ENCODE peak calls at places on chromosome X, in six cellular contexts. One of them, this sample, is unnamed.

GRCh38 chrX:24055043-24055356 is 244 bp downstream of the EIF2S3 start:
- DNase-seq in ovary: no peak
- DNase-seq in suprapubic skin: no peak
- DNase-seq in spleen: no peak
- DNase-seq in stomach: no peak
- DNase-seq in sigmoid colon: no peak
- DNase-seq in this sample: peak

GRCh38 chrX:154546354-154547244 is at the start of gene G6PD:
- DNase-seq in ovary: no peak
- DNase-seq in suprapubic skin: peak
- DNase-seq in spleen: peak
- DNase-seq in stomach: peak
- DNase-seq in sigmoid colon: no peak
- DNase-seq in this sample: no peak

GRCh38 chrX:40420899-40421729 is 159.7 kb upstream of the ATP6AP2 start:
- DNase-seq in ovary: no peak
- DNase-seq in suprapubic skin: no peak
- DNase-seq in spleen: no peak
- DNase-seq in stomach: no peak
- DNase-seq in sigmoid colon: no peak
- DNase-seq in this sample: no peak

GRCh38 chrX:113986427-113986826 is 597.5 kb upstream of the HTR2C start:
- DNase-seq in ovary: no peak
- DNase-seq in suprapubic skin: no peak
- DNase-seq in spleen: no peak
- DNase-seq in stomach: no peak
- DNase-seq in sigmoid colon: no peak
- DNase-seq in this sample: no peak

GRCh38 chrX:56564182-56564885 is 907 bp downstream of the UBQLN2 start:
- DNase-seq in ovary: peak
- DNase-seq in suprapubic skin: no peak
- DNase-seq in spleen: peak
- DNase-seq in stomach: no peak
- DNase-seq in sigmoid colon: no peak
- DNase-seq in this sample: peak

GRCh38 chrX:39577206-39577605 is 520.6 kb downstream of the BCOR start:
- DNase-seq in ovary: no peak
- DNase-seq in suprapubic skin: no peak
- DNase-seq in spleen: no peak
- DNase-seq in stomach: no peak
- DNase-seq in sigmoid colon: no peak
- DNase-seq in this sample: no peak

GRCh38 chrX:17484592-17484991 is 109.6 kb downstream of the NHS start:
- DNase-seq in ovary: no peak
- DNase-seq in suprapubic skin: no peak
- DNase-seq in spleen: no peak
- DNase-seq in stomach: no peak
- DNase-seq in sigmoid colon: no peak
- DNase-seq in this sample: no peak

GRCh38 chrX:46686003-46686645 is 72.8 kb downstream of the SLC9A7 start:
- DNase-seq in ovary: no peak
- DNase-seq in suprapubic skin: no peak
- DNase-seq in spleen: no peak
- DNase-seq in stomach: no peak
- DNase-seq in sigmoid colon: no peak
- DNase-seq in this sample: peak

GRCh38 chrX:149060921-149061320 is 444.2 kb downstream of the IDS start:
- DNase-seq in ovary: no peak
- DNase-seq in suprapubic skin: no peak
- DNase-seq in spleen: no peak
- DNase-seq in stomach: no peak
- DNase-seq in sigmoid colon: no peak
- DNase-seq in this sample: no peak

GRCh38 chrX:138748480-138748879 is 37.0 kb upstream of the FGF13 start:
- DNase-seq in ovary: no peak
- DNase-seq in suprapubic skin: no peak
- DNase-seq in spleen: no peak
- DNase-seq in stomach: no peak
- DNase-seq in sigmoid colon: no peak
- DNase-seq in this sample: no peak

GRCh38 chrX:101219840-101220191 is 230 bp downstream of the DRP2 start:
- DNase-seq in ovary: no peak
- DNase-seq in suprapubic skin: no peak
- DNase-seq in spleen: no peak
- DNase-seq in stomach: no peak
- DNase-seq in sigmoid colon: no peak
- DNase-seq in this sample: no peak

GRCh38 chrX:68703849-68704248 is 56.4 kb downstream of the STARD8 start:
- DNase-seq in ovary: no peak
- DNase-seq in suprapubic skin: no peak
- DNase-seq in spleen: no peak
- DNase-seq in stomach: no peak
- DNase-seq in sigmoid colon: no peak
- DNase-seq in this sample: no peak

GRCh38 chrX:50045808-50046207 is 123.4 kb downstream of the CLCN5 start:
- DNase-seq in ovary: no peak
- DNase-seq in suprapubic skin: no peak
- DNase-seq in spleen: no peak
- DNase-seq in stomach: no peak
- DNase-seq in sigmoid colon: no peak
- DNase-seq in this sample: no peak

GRCh38 chrX:110123331-110123782 is 120.4 kb downstream of the TMEM164 start:
- DNase-seq in ovary: no peak
- DNase-seq in suprapubic skin: no peak
- DNase-seq in spleen: no peak
- DNase-seq in stomach: no peak
- DNase-seq in sigmoid colon: no peak
- DNase-seq in this sample: no peak

GRCh38 chrX:66634272-66634671 is 4.6 kb downstream of the EDA2R start:
- DNase-seq in ovary: no peak
- DNase-seq in suprapubic skin: no peak
- DNase-seq in spleen: no peak
- DNase-seq in stomach: no peak
- DNase-seq in sigmoid colon: no peak
- DNase-seq in this sample: no peak

GRCh38 chrX:132940727-132941162 is 17.7 kb downstream of the HS6ST2 start:
- DNase-seq in ovary: no peak
- DNase-seq in suprapubic skin: no peak
- DNase-seq in spleen: no peak
- DNase-seq in stomach: no peak
- DNase-seq in sigmoid colon: no peak
- DNase-seq in this sample: no peak

GRCh38 chrX:110755611-110756010 is 40.0 kb downstream of the CHRDL1 start:
- DNase-seq in ovary: no peak
- DNase-seq in suprapubic skin: no peak
- DNase-seq in spleen: no peak
- DNase-seq in stomach: no peak
- DNase-seq in sigmoid colon: no peak
- DNase-seq in this sample: no peak

GRCh38 chrX:43604753-43605152 is 51.3 kb upstream of the MAOA start:
- DNase-seq in ovary: no peak
- DNase-seq in suprapubic skin: no peak
- DNase-seq in spleen: no peak
- DNase-seq in stomach: no peak
- DNase-seq in sigmoid colon: no peak
- DNase-seq in this sample: no peak

GRCh38 chrX:39755152-39756032 is 342.4 kb downstream of the BCOR start:
- DNase-seq in ovary: peak
- DNase-seq in suprapubic skin: peak
- DNase-seq in spleen: no peak
- DNase-seq in stomach: peak
- DNase-seq in sigmoid colon: peak
- DNase-seq in this sample: peak

GRCh38 chrX:36414056-36414455 is 494.5 kb downstream of the CFAP47 start:
- DNase-seq in ovary: no peak
- DNase-seq in suprapubic skin: no peak
- DNase-seq in spleen: no peak
- DNase-seq in stomach: no peak
- DNase-seq in sigmoid colon: no peak
- DNase-seq in this sample: no peak

GRCh38 chrX:20715176-20715575 is 448.5 kb upstream of the RPS6KA3 start:
- DNase-seq in ovary: no peak
- DNase-seq in suprapubic skin: no peak
- DNase-seq in spleen: no peak
- DNase-seq in stomach: no peak
- DNase-seq in sigmoid colon: no peak
- DNase-seq in this sample: no peak

GRCh38 chrX:18994713-18995112 is 10.8 kb upstream of the PHKA2 start:
- DNase-seq in ovary: no peak
- DNase-seq in suprapubic skin: no peak
- DNase-seq in spleen: no peak
- DNase-seq in stomach: no peak
- DNase-seq in sigmoid colon: no peak
- DNase-seq in this sample: no peak

GRCh38 chrX:21883258-21883657 is 27.5 kb downstream of the YY2 start:
- DNase-seq in ovary: no peak
- DNase-seq in suprapubic skin: no peak
- DNase-seq in spleen: no peak
- DNase-seq in stomach: no peak
- DNase-seq in sigmoid colon: peak
- DNase-seq in this sample: no peak

GRCh38 chrX:81779701-81780100 is 577.8 kb downstream of the SH3BGRL start:
- DNase-seq in ovary: no peak
- DNase-seq in suprapubic skin: no peak
- DNase-seq in spleen: no peak
- DNase-seq in stomach: no peak
- DNase-seq in sigmoid colon: no peak
- DNase-seq in this sample: no peak
- TF ChIP-seq POLR2A in ovary: no peak
- TF ChIP-seq POLR2A in suprapubic skin: no peak
- TF ChIP-seq POLR2A in spleen: no peak
- TF ChIP-seq POLR2A in stomach: no peak
- TF ChIP-seq POLR2A in sigmoid colon: no peak
- TF ChIP-seq POLR2A in this sample: no peak

DNA sequence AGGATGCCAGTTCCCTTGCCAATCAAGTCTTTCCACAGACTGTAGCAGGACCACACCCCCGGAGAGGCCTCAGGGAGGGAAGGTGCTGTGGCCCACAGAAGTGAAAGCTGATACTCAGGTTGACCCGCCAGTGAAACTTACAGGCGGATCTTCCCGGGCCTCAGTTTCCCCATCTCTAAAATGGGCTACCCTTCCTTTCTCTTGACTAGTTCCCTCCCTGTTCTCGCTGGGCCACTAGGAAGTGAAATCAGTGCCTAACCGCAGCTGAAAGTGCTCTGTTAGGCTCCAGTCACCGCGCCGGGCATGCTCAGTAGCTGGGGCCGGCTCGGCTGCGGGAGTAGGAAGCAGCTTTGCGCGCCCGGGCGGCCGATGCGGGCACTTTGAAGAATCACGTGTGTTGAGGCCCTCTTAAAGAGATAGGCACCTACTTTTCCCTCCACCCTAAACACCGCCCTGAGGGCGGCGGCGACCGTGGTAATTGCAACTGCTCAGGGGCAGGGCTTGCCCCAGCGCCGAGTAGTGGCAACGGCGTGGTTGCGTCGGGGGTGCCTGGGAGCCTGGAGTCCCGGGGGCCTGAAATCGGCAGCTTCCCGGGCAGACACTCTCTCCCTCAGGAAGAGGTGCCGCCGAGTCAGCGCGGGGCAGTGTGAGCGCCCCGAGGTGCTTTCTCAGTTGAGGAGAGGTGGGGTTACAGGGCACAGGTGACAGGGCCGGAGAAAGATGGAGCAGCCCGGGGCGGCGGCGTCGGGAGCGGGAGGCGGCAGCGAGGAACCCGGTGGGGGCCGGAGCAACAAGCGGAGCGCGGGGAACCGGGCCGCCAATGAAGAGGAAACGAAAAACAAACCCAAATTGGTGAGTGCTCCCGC is at the start of gene DIAPH2:
- DNase-seq in ovary: peak
- DNase-seq in suprapubic skin: peak
- DNase-seq in spleen: peak
- DNase-seq in stomach: peak
- DNase-seq in sigmoid colon: peak
- DNase-seq in this sample: peak
- TF ChIP-seq POLR2A in ovary: peak
- TF ChIP-seq POLR2A in suprapubic skin: no peak
- TF ChIP-seq POLR2A in spleen: no peak
- TF ChIP-seq POLR2A in stomach: no peak
- TF ChIP-seq POLR2A in sigmoid colon: peak
- TF ChIP-seq POLR2A in this sample: no peak

DNA sequence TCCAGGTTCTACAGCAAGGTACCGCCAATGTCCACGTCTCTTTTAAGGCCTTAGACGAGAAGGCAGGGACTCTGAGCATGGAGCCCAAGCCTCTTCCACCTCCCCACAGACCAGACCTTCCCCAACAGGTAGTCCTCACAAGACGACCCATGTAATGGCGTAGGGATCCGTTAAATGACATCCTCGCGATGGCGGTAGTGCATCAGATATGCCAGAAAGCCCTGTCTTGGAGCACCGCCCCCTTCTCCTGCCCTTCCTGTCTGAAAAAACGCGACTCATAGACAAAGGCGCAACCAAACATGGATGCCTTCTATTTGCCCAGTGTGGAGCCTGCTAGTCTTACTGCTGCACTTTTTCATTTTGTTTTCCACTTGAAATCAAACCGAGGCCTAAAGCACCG is 185.4 kb downstream of the OR13H1 start:
- DNase-seq in ovary: peak
- DNase-seq in suprapubic skin: peak
- DNase-seq in spleen: peak
- DNase-seq in stomach: peak
- DNase-seq in sigmoid colon: peak
- DNase-seq in this sample: no peak
- TF ChIP-seq POLR2A in ovary: no peak
- TF ChIP-seq POLR2A in suprapubic skin: no peak
- TF ChIP-seq POLR2A in spleen: no peak
- TF ChIP-seq POLR2A in stomach: no peak
- TF ChIP-seq POLR2A in sigmoid colon: no peak
- TF ChIP-seq POLR2A in this sample: no peak

DNA sequence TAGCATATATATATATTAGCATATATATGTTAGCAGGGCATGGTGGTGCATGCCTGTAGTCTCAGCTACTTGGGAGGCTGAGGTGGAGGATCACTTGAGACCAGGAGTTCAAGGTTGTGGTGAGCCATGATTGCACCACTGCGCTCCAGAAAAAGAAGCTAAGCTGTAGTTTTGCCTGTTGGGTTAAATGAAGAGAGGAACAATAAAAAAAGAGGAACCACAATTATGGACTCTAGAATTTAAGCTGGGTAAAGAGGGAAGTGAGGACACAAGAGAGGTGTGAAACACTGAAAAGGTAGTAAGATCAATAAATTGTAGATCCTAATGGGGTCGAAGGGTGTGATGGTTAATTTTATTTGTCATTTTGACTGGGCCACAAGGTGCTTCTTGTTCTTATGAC is 40.5 kb upstream of the HSD17B10 start:
- DNase-seq in ovary: no peak
- DNase-seq in suprapubic skin: no peak
- DNase-seq in spleen: no peak
- DNase-seq in stomach: no peak
- DNase-seq in sigmoid colon: no peak
- DNase-seq in this sample: no peak
- TF ChIP-seq POLR2A in ovary: no peak
- TF ChIP-seq POLR2A in suprapubic skin: no peak
- TF ChIP-seq POLR2A in spleen: no peak
- TF ChIP-seq POLR2A in stomach: no peak
- TF ChIP-seq POLR2A in sigmoid colon: no peak
- TF ChIP-seq POLR2A in this sample: no peak

GRCh38 chrX:48918644-48919340 is at the start of gene PIM2:
- DNase-seq in ovary: peak
- DNase-seq in suprapubic skin: peak
- DNase-seq in spleen: peak
- DNase-seq in stomach: peak
- DNase-seq in sigmoid colon: peak
- DNase-seq in this sample: peak
- TF ChIP-seq POLR2A in ovary: peak
- TF ChIP-seq POLR2A in suprapubic skin: peak
- TF ChIP-seq POLR2A in spleen: peak
- TF ChIP-seq POLR2A in stomach: no peak
- TF ChIP-seq POLR2A in sigmoid colon: peak
- TF ChIP-seq POLR2A in this sample: no peak

This sample was measured in lower leg skin.